ENCODE peak calls at places on chromosomes 3 and 15, in five cellular contexts. M, I, L, S and V are unnamed samples.

GRCh38 chr15:43218908-43219706 is 1.7 kb downstream of the EPB42 start:
- DNase-seq in M (peak), I (no peak), L (no peak), S (no peak), V (no peak)

GRCh38 chr3:17555525-17555924 is 186.9 kb downstream of the TBC1D5 start:
- DNase-seq in M (no peak), I (no peak), L (no peak), S (no peak), V (no peak)

GRCh38 chr15:60184579-60184978 is 180.5 kb downstream of the FOXB1 start:
- DNase-seq in M (no peak), I (no peak), L (no peak), S (no peak), V (no peak)

GRCh38 chr15:57559875-57560274 is 31.8 kb upstream of the MYZAP start:
- DNase-seq in M (peak), I (peak), L (peak), S (peak), V (no peak)

GRCh38 chr3:14143271-14143605 is 18.4 kb downstream of the TMEM43 start:
- DNase-seq in M (no peak), I (no peak), L (no peak), S (peak), V (no peak)

GRCh38 chr3:172601066-172601832 is 78.0 kb upstream of the TNFSF10 start:
- DNase-seq in M (no peak), I (no peak), L (no peak), S (no peak), V (no peak)

GRCh38 chr15:62979252-62979651 is 63.3 kb upstream of the TPM1 start:
- DNase-seq in M (no peak), I (no peak), L (no peak), S (no peak), V (no peak)

GRCh38 chr15:90388462-90389182 is 580 bp downstream of the IQGAP1 start:
- DNase-seq in M (peak), I (peak), L (peak), S (peak), V (no peak)

GRCh38 chr15:98859149-98859548 is 148.4 kb downstream of the PGPEP1L start:
- DNase-seq in M (no peak), I (no peak), L (no peak), S (no peak), V (no peak)

GRCh38 chr3:86147119-86147518 is 843.8 kb downstream of the VGLL3 start:
- DNase-seq in M (peak), I (no peak), L (no peak), S (no peak), V (no peak)

GRCh38 chr3:47870156-47870555 is 67.2 kb downstream of the DHX30 start:
- DNase-seq in M (no peak), I (no peak), L (no peak), S (no peak), V (no peak)

GRCh38 chr15:48963524-48964113 is at the start of gene SHC4:
- DNase-seq in M (peak), I (peak), L (no peak), S (peak), V (peak)

GRCh38 chr15:101115887-101116680 is 135.8 kb downstream of the CHSY1 start:
- DNase-seq in M (peak), I (no peak), L (no peak), S (no peak), V (peak)

GRCh38 chr15:100623301-100623700 is 20.9 kb downstream of the ASB7 start:
- DNase-seq in M (no peak), I (no peak), L (no peak), S (peak), V (peak)

DNA sequence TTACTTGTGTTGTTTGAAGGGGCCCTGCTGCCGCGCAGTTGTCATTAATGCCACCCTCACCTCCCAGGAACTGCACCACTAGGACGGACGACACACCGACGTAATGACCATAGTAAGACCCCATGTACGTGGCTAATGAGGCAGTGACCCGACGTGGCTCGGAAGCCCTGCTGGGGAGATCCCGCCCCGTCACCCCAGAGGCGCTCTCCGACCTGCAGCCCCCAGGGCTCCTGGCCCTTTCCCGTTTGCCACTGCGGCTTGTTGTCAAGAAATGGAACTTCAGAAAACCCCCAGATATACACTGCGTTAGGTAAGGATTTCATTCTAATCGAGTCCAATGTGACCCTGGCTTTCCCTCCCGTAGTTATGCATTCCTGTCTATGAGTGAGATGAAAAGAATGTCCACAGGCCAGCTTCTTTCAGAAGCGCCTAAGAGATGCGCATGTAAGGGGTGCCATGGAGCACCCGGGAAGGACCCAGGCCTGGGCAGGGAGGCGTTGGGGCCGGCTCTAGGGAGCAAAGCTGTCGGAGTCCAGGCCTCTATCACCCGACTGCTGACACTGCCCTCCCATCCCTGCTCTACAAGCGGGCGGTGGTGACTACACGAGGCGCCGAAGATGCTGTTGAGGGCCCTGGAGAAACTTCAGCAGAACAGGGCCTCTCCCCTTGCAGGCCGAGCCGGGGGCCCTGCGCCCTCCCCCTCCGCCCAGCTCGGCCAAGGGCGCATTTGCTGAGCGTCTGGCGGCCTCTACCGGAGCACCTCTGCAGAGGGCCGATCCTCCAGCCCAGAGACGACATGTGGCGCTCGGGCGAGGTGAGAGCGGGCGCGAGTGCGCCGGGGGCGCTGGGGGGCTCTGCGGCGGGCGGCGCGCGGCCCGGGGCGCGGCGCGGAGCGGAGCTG is at the start of gene GABRA5:
- DNase-seq in M (no peak), I (peak), L (no peak), S (peak), V (no peak)
- TF ChIP-seq CTCF in M (no peak), I (peak), L (no peak), S (peak), V (peak)

GRCh38 chr15:27628486-27628885 is 470.6 kb downstream of the OCA2 start:
- DNase-seq in M (no peak), I (no peak), L (no peak), S (no peak), V (no peak)

GRCh38 chr15:27623149-27623548 is 476.0 kb downstream of the OCA2 start:
- DNase-seq in M (no peak), I (no peak), L (no peak), S (no peak), V (no peak)

GRCh38 chr15:27623560-27624305 is 475.4 kb downstream of the OCA2 start:
- DNase-seq in M (no peak), I (no peak), L (no peak), S (no peak), V (no peak)

DNA sequence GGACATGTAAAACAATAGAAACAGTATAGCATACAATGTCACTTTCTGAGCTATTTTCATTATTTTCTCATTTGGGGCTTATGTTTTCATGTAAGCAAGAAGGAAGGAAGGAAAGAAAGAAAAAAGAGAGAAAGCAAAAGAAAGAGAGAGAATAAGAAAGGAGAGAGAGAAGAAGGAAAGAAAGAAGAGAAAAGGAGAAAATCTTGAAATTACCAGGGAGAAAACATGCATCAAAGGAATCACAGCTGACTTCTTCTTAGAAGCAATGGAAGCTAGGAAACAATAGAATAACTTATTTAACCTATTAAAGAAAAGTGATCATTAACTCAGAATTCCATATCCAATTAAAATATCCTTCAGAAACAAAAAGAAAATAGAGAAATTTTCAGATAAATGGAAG is 471.5 kb downstream of the OCA2 start:
- DNase-seq in M (no peak), I (no peak), L (no peak), S (no peak), V (no peak)
- H3K4me3 ChIP-seq in M (no peak), I (no peak), L (no peak), S (no peak), V (no peak)

GRCh38 chr15:33074942-33075341 is 119.6 kb downstream of the FMN1 start:
- DNase-seq in M (no peak), I (no peak), L (no peak), S (no peak), V (no peak)
- TF ChIP-seq CTCF in M (no peak), I (no peak), L (no peak), S (no peak), V (no peak)

GRCh38 chr3:71103430-71103881 is 480.1 kb downstream of the FOXP1 start:
- DNase-seq in M (no peak), I (no peak), L (no peak), S (peak), V (peak)

GRCh38 chr3:71101581-71101980 is 481.9 kb downstream of the FOXP1 start:
- DNase-seq in M (no peak), I (no peak), L (no peak), S (no peak), V (no peak)

GRCh38 chr3:71104090-71104489 is 479.4 kb downstream of the FOXP1 start:
- DNase-seq in M (no peak), I (no peak), L (no peak), S (peak), V (peak)

GRCh38 chr3:71101014-71101413 is 482.5 kb downstream of the FOXP1 start:
- DNase-seq in M (no peak), I (peak), L (no peak), S (no peak), V (no peak)

DNA sequence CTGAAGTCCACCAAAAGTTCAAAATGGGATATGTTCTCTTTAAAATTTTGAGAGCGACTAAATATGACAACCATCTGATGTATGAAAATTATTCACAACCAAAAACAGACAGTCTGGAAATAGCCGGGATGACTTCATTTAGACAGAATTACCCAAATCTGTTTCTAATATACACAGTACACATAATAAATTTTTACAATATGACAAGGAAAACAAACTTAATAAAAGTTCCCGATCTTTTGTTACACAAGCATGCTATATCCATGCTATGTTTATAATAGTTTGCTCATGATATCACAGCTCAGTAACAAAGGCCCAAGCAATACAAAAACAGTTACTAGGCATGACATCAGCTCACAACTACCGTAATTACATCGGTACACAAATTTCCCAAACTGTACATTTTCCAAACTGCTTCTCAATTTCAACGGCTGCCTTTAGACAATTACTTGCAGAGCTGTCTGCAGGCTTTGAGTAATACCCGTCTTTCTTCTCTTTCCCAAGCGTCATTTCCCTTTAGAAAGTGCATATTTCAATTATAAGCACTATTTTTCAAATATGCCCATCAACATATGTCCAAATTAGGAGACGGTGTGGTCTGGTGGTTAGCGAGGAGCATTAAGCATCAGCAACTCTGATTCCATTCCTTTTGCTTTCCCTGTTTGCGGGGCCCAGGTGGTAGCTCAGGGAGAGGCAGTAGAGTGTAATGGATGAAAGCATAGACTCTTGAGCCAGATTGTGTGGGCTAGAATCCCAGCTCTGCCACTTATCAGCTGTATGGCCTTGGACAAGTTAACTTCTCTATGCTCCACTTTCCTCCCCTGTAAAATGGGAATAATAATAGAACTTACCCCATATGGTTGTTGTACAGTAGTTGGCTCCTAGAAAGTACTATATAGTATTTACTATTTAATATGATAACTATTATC is 481.2 kb downstream of the FOXP1 start:
- DNase-seq in M (no peak), I (no peak), L (no peak), S (peak), V (peak)
- H3K4me3 ChIP-seq in M (no peak), I (peak), L (no peak), S (no peak), V (no peak)